ENCODE peak calls at places on chromosomes 16 and 17, in five cellular contexts. One of them, this sample, is unnamed.

GRCh38 chr16:12256880-12257279 is 280.3 kb downstream of the SNX29 start:
- DNase-seq in tibial artery: no peak
- DNase-seq in AML-193: no peak
- DNase-seq in T-helper 1 cell: no peak
- DNase-seq in NCI-H460: no peak
- DNase-seq in this sample: no peak

GRCh38 chr16:84864266-84864955 is 44.6 kb downstream of the CRISPLD2 start:
- DNase-seq in tibial artery: no peak
- DNase-seq in AML-193: no peak
- DNase-seq in T-helper 1 cell: no peak
- DNase-seq in NCI-H460: no peak
- DNase-seq in this sample: peak; percentile 17

GRCh38 chr16:8565498-8565897 is 24.8 kb downstream of the TMEM114 start:
- DNase-seq in tibial artery: no peak
- DNase-seq in AML-193: no peak
- DNase-seq in T-helper 1 cell: no peak
- DNase-seq in NCI-H460: no peak
- DNase-seq in this sample: no peak

GRCh38 chr17:627051-627450 is 87.6 kb downstream of the VPS53 start:
- DNase-seq in tibial artery: no peak
- DNase-seq in AML-193: no peak
- DNase-seq in T-helper 1 cell: no peak
- DNase-seq in NCI-H460: no peak
- DNase-seq in this sample: no peak

GRCh38 chr16:51408357-51408756 is 257.3 kb upstream of the SALL1 start:
- DNase-seq in tibial artery: no peak
- DNase-seq in AML-193: no peak
- DNase-seq in T-helper 1 cell: no peak
- DNase-seq in NCI-H460: no peak
- DNase-seq in this sample: no peak

GRCh38 chr17:47305302-47305923 is 18.3 kb upstream of the EFCAB13 start:
- DNase-seq in tibial artery: no peak
- DNase-seq in AML-193: no peak
- DNase-seq in T-helper 1 cell: no peak
- DNase-seq in NCI-H460: no peak
- DNase-seq in this sample: no peak

GRCh38 chr17:7636192-7636591 is 6.3 kb downstream of the SHBG start:
- DNase-seq in tibial artery: no peak
- DNase-seq in AML-193: no peak
- DNase-seq in T-helper 1 cell: no peak
- DNase-seq in NCI-H460: no peak
- DNase-seq in this sample: no peak

GRCh38 chr17:61291457-61292311 is 108.0 kb upstream of the TBX2 start:
- DNase-seq in tibial artery: no peak
- DNase-seq in AML-193: no peak
- DNase-seq in T-helper 1 cell: no peak
- DNase-seq in NCI-H460: no peak
- DNase-seq in this sample: no peak

GRCh38 chr17:27038676-27039075 is 255.2 kb upstream of the WSB1 start:
- DNase-seq in tibial artery: no peak
- DNase-seq in AML-193: no peak
- DNase-seq in T-helper 1 cell: no peak
- DNase-seq in NCI-H460: no peak
- DNase-seq in this sample: no peak

GRCh38 chr17:73841431-73842060 is 197.3 kb upstream of the SDK2 start:
- DNase-seq in tibial artery: no peak
- DNase-seq in AML-193: no peak
- DNase-seq in T-helper 1 cell: no peak
- DNase-seq in NCI-H460: no peak
- DNase-seq in this sample: no peak

GRCh38 chr17:68197091-68197996 is 50.5 kb upstream of the AMZ2 start:
- DNase-seq in tibial artery: no peak
- DNase-seq in AML-193: no peak
- DNase-seq in T-helper 1 cell: no peak
- DNase-seq in NCI-H460: no peak
- DNase-seq in this sample: peak; percentile 50

GRCh38 chr17:81715872-81716673 is 4.0 kb downstream of the SLC25A10 start:
- DNase-seq in tibial artery: no peak
- DNase-seq in AML-193: no peak
- DNase-seq in T-helper 1 cell: no peak
- DNase-seq in NCI-H460: no peak
- DNase-seq in this sample: no peak

GRCh38 chr16:35146031-35146710 is 1686.8 kb downstream of the TP53TG3F start:
- DNase-seq in tibial artery: no peak
- DNase-seq in AML-193: no peak
- DNase-seq in T-helper 1 cell: no peak
- DNase-seq in NCI-H460: no peak
- DNase-seq in this sample: no peak

GRCh38 chr16:78929798-78930197 is 670.7 kb downstream of the MAF start:
- DNase-seq in tibial artery: no peak
- DNase-seq in AML-193: no peak
- DNase-seq in T-helper 1 cell: no peak
- DNase-seq in NCI-H460: no peak
- DNase-seq in this sample: no peak

GRCh38 chr16:67563708-67564468 is 1.6 kb downstream of the CTCF start:
- DNase-seq in tibial artery: peak; percentile 67
- DNase-seq in AML-193: peak; percentile 45
- DNase-seq in T-helper 1 cell: peak; percentile 58
- DNase-seq in NCI-H460: peak; percentile 35
- DNase-seq in this sample: no peak

GRCh38 chr17:82848022-82848592 is 8.3 kb upstream of the ZNF750 start:
- DNase-seq in tibial artery: peak; percentile 23
- DNase-seq in AML-193: no peak
- DNase-seq in T-helper 1 cell: peak; percentile 33
- DNase-seq in NCI-H460: no peak
- DNase-seq in this sample: no peak

GRCh38 chr17:17605747-17606083 is 14.2 kb upstream of the PEMT start:
- DNase-seq in tibial artery: no peak
- DNase-seq in AML-193: no peak
- DNase-seq in T-helper 1 cell: no peak
- DNase-seq in NCI-H460: no peak
- DNase-seq in this sample: no peak

GRCh38 chr16:30054959-30055553 is 10.5 kb upstream of the ALDOA start:
- DNase-seq in tibial artery: no peak
- DNase-seq in AML-193: peak; percentile 17
- DNase-seq in T-helper 1 cell: peak; percentile 60
- DNase-seq in NCI-H460: no peak
- DNase-seq in this sample: no peak

GRCh38 chr17:39598635-39599005 is 9.1 kb downstream of the NEUROD2 start:
- DNase-seq in tibial artery: no peak
- DNase-seq in AML-193: no peak
- DNase-seq in T-helper 1 cell: no peak
- DNase-seq in NCI-H460: no peak
- DNase-seq in this sample: no peak

GRCh38 chr17:64278614-64279013 is 15.6 kb upstream of the TEX2 start:
- DNase-seq in tibial artery: no peak
- DNase-seq in AML-193: no peak
- DNase-seq in T-helper 1 cell: no peak
- DNase-seq in NCI-H460: no peak
- DNase-seq in this sample: no peak

GRCh38 chr17:11608396-11608795 is 10.1 kb downstream of the DNAH9 start:
- DNase-seq in tibial artery: peak; percentile 62
- DNase-seq in AML-193: no peak
- DNase-seq in T-helper 1 cell: no peak
- DNase-seq in NCI-H460: no peak
- DNase-seq in this sample: peak; percentile 41

GRCh38 chr16:19488213-19488640 is 33.7 kb downstream of the GDE1 start:
- DNase-seq in tibial artery: no peak
- DNase-seq in AML-193: no peak
- DNase-seq in T-helper 1 cell: no peak
- DNase-seq in NCI-H460: no peak
- DNase-seq in this sample: no peak

GRCh38 chr16:89268987-89269735 is 51.7 kb downstream of the ZNF778 start:
- DNase-seq in tibial artery: peak; percentile 60
- DNase-seq in AML-193: no peak
- DNase-seq in T-helper 1 cell: no peak
- DNase-seq in NCI-H460: no peak
- DNase-seq in this sample: peak; percentile 18

GRCh38 chr17:16398270-16399267 is 16.8 kb upstream of the TRPV2 start:
- DNase-seq in tibial artery: no peak
- DNase-seq in AML-193: no peak
- DNase-seq in T-helper 1 cell: peak; percentile 64
- DNase-seq in NCI-H460: no peak
- DNase-seq in this sample: no peak

GRCh38 chr17:67272312-67273050 is 27.5 kb upstream of the HELZ start:
- DNase-seq in tibial artery: no peak
- DNase-seq in AML-193: no peak
- DNase-seq in T-helper 1 cell: no peak
- DNase-seq in NCI-H460: no peak
- DNase-seq in this sample: no peak

GRCh38 chr16:83619381-83620150 is 188.2 kb upstream of the HSBP1 start:
- DNase-seq in tibial artery: no peak
- DNase-seq in AML-193: no peak
- DNase-seq in T-helper 1 cell: no peak
- DNase-seq in NCI-H460: no peak
- DNase-seq in this sample: no peak

GRCh38 chr17:59327891-59328290 is 3.6 kb upstream of the YPEL2 start:
- DNase-seq in tibial artery: no peak
- DNase-seq in AML-193: no peak
- DNase-seq in T-helper 1 cell: no peak
- DNase-seq in NCI-H460: no peak
- DNase-seq in this sample: no peak

This sample was measured in left ventricle myocardium superior.